ENCODE peak calls at places on chromosomes 1 and 21, in nine cellular contexts. H is fibroblast of pulmonary artery; M is activated CD4-positive, alpha-beta T cell treated with anti-CD3 and anti-CD28 coated beads, Interleukin-2, amount 10 ng/mL, durations not matched to agents 24 days and 14 days; J is NCI-H1694 treated with DMSO at 0.1 percent for 48 hours; O is HuH-7.5; A is amniotic stem cell; D is NCI-H1105 treated with DMSO at 0.1 percent for 48 hours; F is NCI-H446 treated with DMSO at 0.1 percent for 48 hours; K is NCI-H1930. G is an unnamed sample.

GRCh38 chr1:24724345-24725208 is 20.7 kb upstream of the CLIC4 start:
- DNase-seq in M (no peak), F (no peak), D (no peak), K (no peak), H (peak; percentile 82), O (peak; percentile 95), A (no peak), J (no peak), G (no peak)

GRCh38 chr1:117051224-117052064 is 8.7 kb upstream of the TTF2 start:
- DNase-seq in F (no peak), H (peak; percentile 36), M (peak; percentile 81), D (no peak), A (no peak), O (no peak), J (no peak), K (no peak), G (no peak)

GRCh38 chr1:53073899-53074311 is 11.9 kb downstream of the PODN start:
- DNase-seq in H (no peak), J (peak; percentile 74), D (no peak), F (no peak), A (no peak), M (no peak), K (no peak), O (no peak), G (no peak)

GRCh38 chr1:18628511-18628910 is 2.1 kb upstream of the PAX7 start:
- DNase-seq in F (no peak), J (no peak), H (no peak), A (no peak), D (no peak), O (no peak), M (no peak), K (no peak), G (no peak)

GRCh38 chr1:21313886-21314796 is 23.9 kb upstream of the ECE1 start:
- DNase-seq in M (no peak), D (no peak), J (no peak), A (no peak), K (no peak), H (peak; percentile 49), O (no peak), F (no peak), G (no peak)

GRCh38 chr1:229229721-229230135 is 41.2 kb upstream of the RAB4A start:
- DNase-seq in A (no peak), M (no peak), H (peak; percentile 85), J (no peak), F (no peak), O (no peak), D (no peak), K (no peak), G (no peak)

GRCh38 chr1:91683598-91683951 is 182.9 kb downstream of the CDC7 start:
- DNase-seq in O (no peak), D (no peak), K (no peak), J (no peak), A (no peak), F (no peak), M (no peak), H (no peak), G (no peak)

GRCh38 chr1:19828546-19828945 is 13.5 kb upstream of the RNF186 start:
- DNase-seq in H (peak; percentile 42), K (no peak), J (no peak), O (no peak), D (no peak), M (no peak), A (no peak), F (no peak), G (no peak)

GRCh38 chr21:18041012-18041411 is 203.6 kb upstream of the CHODL start:
- DNase-seq in H (peak; percentile 17), F (peak; percentile 63), M (no peak), K (peak; percentile 1), J (peak; percentile 76), O (no peak), A (no peak), D (peak; percentile 69), G (no peak)

GRCh38 chr1:52674497-52675384 is 23.4 kb downstream of the COA7 start:
- DNase-seq in D (no peak), O (no peak), H (no peak), J (no peak), A (no peak), M (peak; percentile 60), F (no peak), K (no peak), G (no peak)

GRCh38 chr21:31298618-31299269 is 45.3 kb downstream of the TIAM1 start:
- DNase-seq in A (no peak), M (no peak), D (no peak), H (no peak), J (no peak), F (no peak), K (no peak), O (no peak), G (no peak)

GRCh38 chr1:230285351-230285750 is 140.8 kb downstream of the PGBD5 start:
- DNase-seq in A (no peak), K (no peak), M (no peak), O (no peak), J (no peak), D (no peak), F (no peak), H (no peak), G (no peak)

GRCh38 chr1:27668808-27669723 is 2.9 kb downstream of the IFI6 start:
- DNase-seq in K (no peak), M (peak; percentile 96), H (peak; percentile 66), D (peak; percentile 65), O (peak; percentile 85), A (no peak), F (peak; percentile 32), J (peak; percentile 41), G (peak; percentile 85)

GRCh38 chr1:230713915-230714764 is at the start of gene AGT:
- DNase-seq in A (peak; percentile 18), K (no peak), O (peak; percentile 77), D (no peak), F (peak; percentile 72), H (peak; percentile 48), M (no peak), J (no peak), G (no peak)

GRCh38 chr1:110069302-110070281 is 880 bp downstream of the ALX3 start:
- DNase-seq in M (peak; percentile 61), F (no peak), O (no peak), J (no peak), A (no peak), H (no peak), K (no peak), D (no peak), G (peak; percentile 33)

GRCh38 chr1:2213576-2214505 is 14.3 kb upstream of the SKI start:
- DNase-seq in H (peak; percentile 89), D (no peak), F (no peak), O (no peak), J (no peak), K (no peak), A (no peak), M (no peak), G (no peak)

GRCh38 chr1:96259399-96259798 is 462.2 kb upstream of the PTBP2 start:
- DNase-seq in F (no peak), K (no peak), H (no peak), A (no peak), O (no peak), D (no peak), M (no peak), J (no peak), G (no peak)

GRCh38 chr1:109912873-109913272 is 2.2 kb downstream of the CSF1 start:
- DNase-seq in M (no peak), A (no peak), O (no peak), J (no peak), D (no peak), F (no peak), K (no peak), H (peak; percentile 53), G (no peak)

GRCh38 chr1:16614361-16615252 is 1.2 kb upstream of the NBPF1 start:
- DNase-seq in O (no peak), M (peak; percentile 70), D (no peak), H (no peak), F (no peak), A (no peak), J (no peak), K (no peak), G (peak; percentile 20)

GRCh38 chr1:165187020-165187628 is 169.4 kb downstream of the LMX1A start:
- DNase-seq in M (no peak), F (no peak), O (no peak), K (no peak), A (no peak), J (no peak), D (peak; percentile 52), H (no peak), G (no peak)

GRCh38 chr1:24374891-24375786 is 38.4 kb downstream of the STPG1 start:
- DNase-seq in H (no peak), F (no peak), D (no peak), A (no peak), O (no peak), M (no peak), K (no peak), J (peak; percentile 29), G (no peak)

GRCh38 chr1:173023343-173023742 is 27.4 kb downstream of the TNFSF18 start:
- DNase-seq in J (no peak), H (no peak), K (no peak), F (no peak), O (no peak), M (no peak), A (no peak), D (no peak), G (no peak)

GRCh38 chr1:36743286-36744005 is 260.7 kb upstream of the CSF3R start:
- DNase-seq in F (no peak), H (no peak), O (no peak), M (no peak), D (peak; percentile 54), K (no peak), A (no peak), J (peak; percentile 6), G (no peak)

GRCh38 chr1:116261227-116261626 is 111.8 kb upstream of the ATP1A1 start:
- DNase-seq in H (peak; percentile 14), D (no peak), A (no peak), O (no peak), K (no peak), F (no peak), M (no peak), J (no peak), G (no peak)

GRCh38 chr1:231885209-231885854 is 258.7 kb downstream of the DISC1 start:
- DNase-seq in D (no peak), O (no peak), M (no peak), K (no peak), J (no peak), H (peak; percentile 73), A (peak; percentile 12), F (no peak), G (no peak)

GRCh38 chr1:206012086-206012859 is 9.1 kb upstream of the RAB7B start:
- DNase-seq in K (no peak), D (no peak), F (no peak), M (peak; percentile 70), A (no peak), J (peak; percentile 26), O (no peak), H (no peak), G (peak; percentile 79)

GRCh38 chr21:32858628-32859027 is 87.1 kb upstream of the PAXBP1 start:
- DNase-seq in H (no peak), K (no peak), M (no peak), D (no peak), F (no peak), J (no peak), O (no peak), A (no peak), G (no peak)

GRCh38 chr1:162302660-162303344 is 73.9 kb downstream of the SPATA46 start:
- DNase-seq in H (peak; percentile 59), D (no peak), F (no peak), M (no peak), O (no peak), A (peak; percentile 36), J (no peak), K (no peak), G (no peak)

GRCh38 chr1:54374766-54375165 is 31.4 kb downstream of the SSBP3 start:
- DNase-seq in A (no peak), M (no peak), F (no peak), K (no peak), H (no peak), J (no peak), O (no peak), D (no peak), G (no peak)

G was measured in activated B cell treated with CpG ODN at 0.5 μM for 24 hours.